ENCODE peak calls at places on chromosome 1, in ten cellular contexts. U is NCI-H1092 treated with DMSO at 0.1 percent for 48 hours, T is EL, V is anterior cingulate cortex, Q is SJSA1, G is cardiac muscle cell, O is dermis microvascular lymphatic vessel endothelial cell, D is WTC11, A is brain pericyte, Y is NCI-H524 treated with DMSO at 0.1 percent for 48 hours. X is an unnamed sample.

GRCh38 chr1:220544901-220545303 is 17.0 kb downstream of the MARK1 start:
- DNase-seq in G (peak), A (no peak), D (peak), O (no peak), U (no peak), T (peak), Q (no peak), V (no peak), Y (no peak), X (no peak)

GRCh38 chr1:60345049-60345448 is 271.5 kb upstream of the C1orf87 start:
- DNase-seq in A (no peak), O (no peak), T (no peak), Y (no peak), V (no peak), Q (no peak), U (no peak), D (no peak), G (no peak), X (no peak)

GRCh38 chr1:62391369-62391971 is 45.4 kb upstream of the USP1 start:
- DNase-seq in Q (no peak), T (peak), U (no peak), A (no peak), O (no peak), D (peak), G (peak), V (no peak), Y (no peak), X (peak)

GRCh38 chr1:237429252-237429651 is 387.3 kb downstream of the RYR2 start:
- DNase-seq in U (no peak), V (no peak), O (no peak), T (no peak), Y (no peak), D (no peak), G (no peak), Q (no peak), A (no peak), X (no peak)

GRCh38 chr1:111227875-111228747 is 598 bp downstream of the CHI3L2 start:
- DNase-seq in Q (no peak), G (no peak), Y (no peak), O (no peak), U (no peak), T (peak), V (no peak), A (peak), D (no peak), X (no peak)

GRCh38 chr1:155962599-155963211 is 15.6 kb downstream of the ARHGEF2 start:
- DNase-seq in Q (no peak), D (no peak), U (no peak), G (no peak), V (no peak), A (no peak), Y (no peak), T (peak), O (no peak), X (no peak)

GRCh38 chr1:11545793-11546192 is 66.8 kb downstream of the DISP3 start:
- DNase-seq in U (no peak), T (no peak), A (no peak), Q (no peak), D (no peak), O (no peak), G (no peak), V (no peak), Y (no peak), X (no peak)

GRCh38 chr1:62905309-62905708 is 121.4 kb downstream of the ATG4C start:
- DNase-seq in V (no peak), Y (no peak), U (peak), A (no peak), O (no peak), G (no peak), Q (no peak), T (no peak), D (no peak), X (no peak)

GRCh38 chr1:6014130-6014999 is 22.1 kb upstream of the NPHP4 start:
- DNase-seq in V (peak), Y (no peak), Q (no peak), A (no peak), O (no peak), D (no peak), G (no peak), T (no peak), U (no peak), X (no peak)

GRCh38 chr1:905071-905749 is 18.5 kb upstream of the SAMD11 start:
- DNase-seq in Q (peak), U (no peak), T (no peak), G (no peak), Y (no peak), V (no peak), A (no peak), O (no peak), D (peak), X (peak)

GRCh38 chr1:99647460-99647859 is 1.5 kb downstream of the PALMD start:
- DNase-seq in Q (no peak), U (no peak), O (peak), A (no peak), D (no peak), Y (no peak), G (no peak), T (no peak), V (no peak), X (no peak)

GRCh38 chr1:24540051-24540905 is 15.6 kb upstream of the NCMAP start:
- DNase-seq in O (no peak), T (no peak), G (no peak), Y (no peak), U (no peak), A (no peak), V (no peak), Q (no peak), D (no peak), X (no peak)

GRCh38 chr1:157369808-157370521 is 182.3 kb downstream of the FCRL5 start:
- DNase-seq in U (peak), A (peak), D (peak), G (peak), T (peak), Q (no peak), V (no peak), O (peak), Y (peak), X (peak)

GRCh38 chr1:211634931-211635330 is 40.5 kb downstream of the NEK2 start:
- DNase-seq in A (no peak), Q (no peak), T (no peak), G (no peak), O (no peak), D (no peak), V (no peak), U (no peak), Y (no peak), X (no peak)